ENCODE peak calls at places on chromosomes 3 and 15, in four cellular contexts. V, G, J and F are unnamed samples.

GRCh38 chr15:31387483-31388118 is 61.0 kb downstream of the KLF13 start:
- DNase-seq in J (no peak), G (no peak), V (no peak), F (peak; percentile 40)

GRCh38 chr15:70517194-70517590 is 246.2 kb downstream of the UACA start:
- DNase-seq in J (no peak), G (no peak), V (no peak), F (no peak)

GRCh38 chr15:89361451-89362202 is 27.0 kb upstream of the POLG start:
- DNase-seq in G (no peak), J (no peak), V (peak; percentile 82), F (peak; percentile 6)

GRCh38 chr3:29370451-29371420 is 89.9 kb downstream of the RBMS3 start:
- DNase-seq in G (no peak), V (no peak), J (no peak), F (no peak)

GRCh38 chr3:18853269-18853668 is 295.0 kb upstream of the KCNH8 start:
- DNase-seq in J (no peak), V (no peak), G (no peak), F (no peak)

GRCh38 chr15:65085990-65086679 is 9.6 kb downstream of the KBTBD13 start:
- DNase-seq in J (peak; percentile 49), V (peak; percentile 46), G (no peak), F (no peak)

GRCh38 chr3:157130138-157130880 is 29.6 kb downstream of the CCNL1 start:
- DNase-seq in J (peak; percentile 80), G (peak; percentile 69), V (peak; percentile 89), F (peak; percentile 27)

GRCh38 chr3:126607214-126607908 is 47.6 kb downstream of the TXNRD3 start:
- DNase-seq in J (no peak), V (peak; percentile 86), G (no peak), F (no peak)

GRCh38 chr3:120174811-120175210 is 80.6 kb upstream of the GSK3B start:
- DNase-seq in G (no peak), J (no peak), V (no peak), F (no peak)

GRCh38 chr15:66389859-66390382 is 3.2 kb downstream of the MAP2K1 start:
- DNase-seq in V (peak; percentile 50), J (no peak), G (no peak), F (no peak)

GRCh38 chr3:175898194-175898593 is 1039.1 kb downstream of the NAALADL2 start:
- DNase-seq in V (no peak), J (no peak), G (no peak), F (no peak)

GRCh38 chr3:169075710-169076109 is 587.8 kb downstream of the MECOM start:
- DNase-seq in J (no peak), G (no peak), V (no peak), F (no peak)

GRCh38 chr3:13951184-13951583 is 71.3 kb upstream of the WNT7A start:
- DNase-seq in V (no peak), G (no peak), J (no peak), F (no peak)

GRCh38 chr3:168071535-168071934 is 24.2 kb downstream of the GOLIM4 start:
- DNase-seq in J (peak; percentile 70), G (peak; percentile 92), V (no peak), F (peak; percentile 67)

GRCh38 chr15:69126054-69126469 is 34.4 kb upstream of the GLCE start:
- DNase-seq in G (no peak), J (no peak), V (peak; percentile 53), F (no peak)

GRCh38 chr3:170383567-170383966 is 26.1 kb downstream of the SKIL start:
- DNase-seq in V (no peak), J (no peak), G (no peak), F (no peak)

GRCh38 chr3:127424766-127425504 is 137.1 kb upstream of the PRR20G start:
- DNase-seq in V (no peak), J (no peak), G (no peak), F (no peak)

GRCh38 chr15:90868261-90868689 is at the start of gene FURIN:
- DNase-seq in J (peak; percentile 59), V (no peak), G (no peak), F (no peak)

GRCh38 chr15:77138167-77138522 is 67.2 kb upstream of the TSPAN3 start:
- DNase-seq in G (no peak), J (no peak), V (no peak), F (no peak)

GRCh38 chr15:48880070-48880634 is 2.2 kb downstream of the EID1 start:
- DNase-seq in G (no peak), J (no peak), V (no peak), F (no peak)

GRCh38 chr3:10474847-10475246 is 30.5 kb downstream of the ATP2B2 start:
- DNase-seq in G (no peak), J (no peak), V (peak; percentile 14), F (no peak)

GRCh38 chr3:13480340-13481318 is 523 bp downstream of the HDAC11 start:
- DNase-seq in G (no peak), J (no peak), V (no peak), F (no peak)

GRCh38 chr15:75573643-75574384 is 5.3 kb downstream of the PTPN9 start:
- DNase-seq in J (no peak), G (no peak), V (no peak), F (no peak)

GRCh38 chr3:194386066-194386465 is 13.0 kb downstream of the GP5 start:
- DNase-seq in G (no peak), V (no peak), J (no peak), F (no peak)

DNA sequence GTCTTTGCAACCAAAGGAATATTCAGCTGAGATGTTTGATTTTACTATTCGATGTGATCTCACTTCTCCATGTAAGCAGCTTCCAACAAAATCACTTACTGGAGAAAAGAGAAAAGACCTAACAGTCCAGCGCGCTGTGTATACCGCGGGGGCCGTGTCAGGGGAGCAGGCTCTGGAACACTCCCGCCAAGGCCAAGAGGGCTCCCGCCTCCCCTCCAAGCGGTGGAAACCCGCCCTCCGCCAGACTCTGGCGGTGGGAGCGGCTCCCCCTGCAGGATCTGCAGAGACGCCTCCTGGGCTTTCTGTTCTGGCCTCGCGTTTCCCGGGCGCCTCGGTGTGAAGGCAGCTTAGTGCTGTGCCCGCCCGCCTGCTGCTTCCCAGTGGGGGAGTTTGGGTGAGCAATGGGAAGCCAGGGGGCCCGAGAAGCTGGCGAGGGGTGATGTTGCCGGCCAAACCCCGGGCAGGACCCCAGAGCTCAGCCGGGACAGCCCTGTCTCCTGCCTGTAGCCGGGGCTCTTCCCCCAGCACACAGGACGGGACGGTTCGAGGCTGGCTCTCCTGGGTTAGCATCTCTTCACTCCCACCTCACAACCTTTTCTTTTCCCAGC is 36.3 kb downstream of the CHST14 start:
- DNase-seq in V (peak; percentile 84), G (peak; percentile 34), J (peak; percentile 57), F (no peak)
- TF ChIP-seq CTCF in V (peak; percentile 72), G (peak; percentile 92), J (peak; percentile 81), F (peak; percentile 74)

DNA sequence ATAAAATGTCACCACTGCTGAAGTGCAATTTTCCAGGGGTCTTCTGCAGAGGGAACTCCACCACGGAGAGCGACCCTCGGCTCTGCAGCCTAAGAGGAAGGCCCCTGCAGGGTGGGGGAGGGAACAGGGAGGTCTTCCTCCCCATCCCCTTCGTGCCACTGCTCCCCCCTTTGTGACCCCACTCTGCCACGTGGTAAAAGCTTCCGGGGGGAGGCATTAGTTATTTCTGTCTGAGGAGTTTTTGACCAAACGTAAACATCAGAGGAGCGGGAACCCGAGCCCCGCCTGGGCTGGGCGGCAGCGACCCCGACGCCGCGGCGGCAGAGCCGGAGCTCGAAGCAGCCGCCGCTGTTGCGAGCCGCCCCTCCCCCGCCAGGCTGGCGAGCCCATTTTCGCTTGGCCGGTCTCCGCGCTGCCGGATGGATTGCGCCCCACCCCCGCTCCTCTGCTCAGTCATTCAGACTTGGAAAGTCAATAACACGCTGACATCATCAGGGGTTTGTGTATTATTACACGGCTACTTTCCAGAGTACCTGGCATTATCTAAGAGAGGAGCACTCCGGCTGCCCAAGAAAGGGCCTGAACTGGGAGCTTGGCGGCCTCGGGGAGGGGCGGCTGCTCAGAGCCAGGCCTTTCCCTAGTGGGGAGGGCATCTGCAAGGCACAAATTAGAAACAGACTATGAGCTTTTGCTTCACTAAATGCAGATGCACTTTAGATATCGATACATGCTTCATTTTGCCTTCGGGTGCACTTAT is 162.5 kb upstream of the TBL1XR1 start:
- DNase-seq in V (peak; percentile 96), G (peak; percentile 97), J (peak; percentile 98), F (peak; percentile 99)
- H3K4me3 ChIP-seq in V (peak overlapping the region; percentile 48), G (no peak overlapping the region), J (peak overlapping the region; percentile 50), F (peak overlapping the region; percentile 22)

DNA sequence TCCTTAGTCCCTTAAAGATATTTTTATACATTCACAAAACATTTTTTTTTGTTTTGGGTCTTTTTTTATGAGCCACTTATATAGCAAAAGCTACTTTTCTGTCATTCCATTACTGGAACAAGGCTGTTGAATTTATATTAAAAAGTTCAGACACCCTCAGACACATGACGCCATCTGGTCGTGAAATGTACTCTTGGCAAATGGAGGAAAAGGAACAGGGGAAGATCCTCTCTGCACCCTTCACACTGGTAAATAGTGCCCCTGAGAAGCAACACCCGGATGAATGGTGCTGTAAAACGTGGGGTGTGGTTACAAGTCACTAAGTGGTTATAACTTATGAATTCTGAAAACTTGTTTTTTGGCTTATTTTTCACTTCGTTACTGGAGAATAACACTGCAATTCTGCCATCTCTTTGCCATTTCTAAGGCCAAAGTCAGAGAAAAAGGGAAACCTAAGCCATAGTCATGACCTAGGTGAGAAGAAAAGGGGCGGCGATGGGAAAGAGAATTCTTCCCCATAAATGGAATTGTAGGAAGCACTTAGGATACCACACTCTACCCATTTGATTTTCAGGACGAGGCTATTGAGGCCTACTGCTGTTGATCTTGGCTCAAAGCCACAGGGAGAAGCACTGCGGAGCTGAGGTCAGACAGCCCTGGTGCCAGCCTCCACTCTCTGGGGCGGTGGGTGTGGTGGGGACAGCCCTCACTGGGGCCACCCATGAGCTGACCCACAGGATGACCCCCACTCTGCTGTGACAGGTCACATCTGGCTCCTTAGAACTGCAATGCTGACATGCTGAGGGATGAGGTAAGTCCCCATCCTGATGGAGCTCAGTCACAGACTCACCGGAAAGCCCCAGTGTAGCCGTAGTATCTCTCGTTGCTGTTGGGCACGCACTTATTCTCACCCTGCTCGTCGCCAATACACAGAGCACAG is 21.8 kb downstream of the LTF start:
- DNase-seq in G (no peak), J (no peak), V (peak; percentile 75), F (peak; percentile 16)
- TF ChIP-seq CTCF in G (no peak), J (no peak), V (peak; percentile 58), F (peak; percentile 58)

DNA sequence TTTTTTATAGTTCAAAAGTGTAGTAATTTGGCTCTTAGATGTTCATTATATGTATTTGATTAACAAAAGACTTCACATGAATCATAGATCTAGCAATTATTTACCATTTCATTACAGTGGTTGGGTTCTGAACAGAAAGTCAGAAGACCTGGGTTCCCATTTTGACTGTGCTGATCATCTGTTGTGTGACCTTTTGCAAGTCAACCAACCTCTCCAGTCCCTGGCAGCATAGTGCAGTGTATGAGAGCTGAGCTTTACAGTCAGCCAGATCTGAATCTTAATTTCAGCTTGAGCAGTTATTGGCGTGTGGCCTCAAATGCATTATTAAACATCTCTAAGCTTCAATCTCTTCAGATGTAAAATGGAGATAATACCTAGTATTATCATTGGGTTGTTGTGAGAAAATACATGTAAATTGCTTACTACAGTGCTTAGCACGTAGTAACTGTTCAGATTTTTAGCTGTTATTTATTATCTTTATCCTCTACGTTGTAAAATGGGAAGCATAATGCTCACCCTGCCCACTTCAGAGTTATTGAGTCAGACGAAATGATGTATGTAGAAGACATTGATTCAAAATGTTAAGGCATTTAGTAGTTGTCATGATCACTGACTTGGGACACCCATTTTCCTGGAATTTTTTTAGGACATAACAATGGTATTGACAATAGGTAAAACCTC is 104.0 kb downstream of the KLHL25 start:
- DNase-seq in J (no peak), G (no peak), V (peak; percentile 64), F (no peak)
- H3K4me3 ChIP-seq in J (no peak overlapping the region), G (no peak overlapping the region), V (peak overlapping the region; percentile 81), F (no peak overlapping the region)